ENCODE peak calls at places on chromosome 1, in eight cellular contexts. One of them, this sample, is unnamed.

GRCh38 chr1:6485937-6486250 is 5.6 kb downstream of the PLEKHG5 start:
- DNase-seq in AG10803: no peak
- DNase-seq in GM12865: no peak
- DNase-seq in AG04449: no peak
- DNase-seq in esophagus muscularis mucosa: no peak
- DNase-seq in heart right ventricle: no peak
- DNase-seq in uterus: no peak
- DNase-seq in aorta: no peak
- DNase-seq in this sample: no peak

GRCh38 chr1:110594466-110595076 is 11.6 kb downstream of the KCNA2 start:
- DNase-seq in AG10803: no peak
- DNase-seq in GM12865: peak
- DNase-seq in AG04449: no peak
- DNase-seq in esophagus muscularis mucosa: no peak
- DNase-seq in heart right ventricle: no peak
- DNase-seq in uterus: no peak
- DNase-seq in aorta: no peak
- DNase-seq in this sample: no peak

GRCh38 chr1:199422206-199422605 is 605.3 kb upstream of the NR5A2 start:
- DNase-seq in AG10803: peak
- DNase-seq in GM12865: peak
- DNase-seq in AG04449: no peak
- DNase-seq in esophagus muscularis mucosa: no peak
- DNase-seq in heart right ventricle: no peak
- DNase-seq in uterus: no peak
- DNase-seq in aorta: no peak
- DNase-seq in this sample: peak

GRCh38 chr1:163290025-163290610 is 31.6 kb upstream of the NUF2 start:
- DNase-seq in AG10803: peak
- DNase-seq in GM12865: no peak
- DNase-seq in AG04449: no peak
- DNase-seq in esophagus muscularis mucosa: no peak
- DNase-seq in heart right ventricle: no peak
- DNase-seq in uterus: no peak
- DNase-seq in aorta: no peak
- DNase-seq in this sample: peak

GRCh38 chr1:247113094-247113497 is 8.9 kb upstream of the ZNF669 start:
- DNase-seq in AG10803: peak
- DNase-seq in GM12865: no peak
- DNase-seq in AG04449: no peak
- DNase-seq in esophagus muscularis mucosa: no peak
- DNase-seq in heart right ventricle: peak
- DNase-seq in uterus: peak
- DNase-seq in aorta: no peak
- DNase-seq in this sample: no peak

GRCh38 chr1:241101622-241102021 is 255.4 kb downstream of the RGS7 start:
- DNase-seq in AG10803: no peak
- DNase-seq in GM12865: no peak
- DNase-seq in AG04449: no peak
- DNase-seq in esophagus muscularis mucosa: no peak
- DNase-seq in heart right ventricle: no peak
- DNase-seq in uterus: no peak
- DNase-seq in aorta: no peak
- DNase-seq in this sample: peak

GRCh38 chr1:63713041-63713440 is 60.8 kb upstream of the ROR1 start:
- DNase-seq in AG10803: no peak
- DNase-seq in GM12865: no peak
- DNase-seq in AG04449: no peak
- DNase-seq in esophagus muscularis mucosa: no peak
- DNase-seq in heart right ventricle: no peak
- DNase-seq in uterus: no peak
- DNase-seq in aorta: no peak
- DNase-seq in this sample: no peak

GRCh38 chr1:46490603-46491499 is 1.2 kb downstream of the DMBX1 start:
- DNase-seq in AG10803: no peak
- DNase-seq in GM12865: no peak
- DNase-seq in AG04449: no peak
- DNase-seq in esophagus muscularis mucosa: no peak
- DNase-seq in heart right ventricle: no peak
- DNase-seq in uterus: no peak
- DNase-seq in aorta: peak
- DNase-seq in this sample: no peak

GRCh38 chr1:29398431-29398830 is 162.1 kb downstream of the PTPRU start:
- DNase-seq in AG10803: peak
- DNase-seq in GM12865: no peak
- DNase-seq in AG04449: no peak
- DNase-seq in esophagus muscularis mucosa: peak
- DNase-seq in heart right ventricle: no peak
- DNase-seq in uterus: no peak
- DNase-seq in aorta: no peak
- DNase-seq in this sample: no peak

GRCh38 chr1:160953030-160953429 is 1.6 kb downstream of the ITLN2 start:
- DNase-seq in AG10803: no peak
- DNase-seq in GM12865: no peak
- DNase-seq in AG04449: no peak
- DNase-seq in esophagus muscularis mucosa: no peak
- DNase-seq in heart right ventricle: no peak
- DNase-seq in uterus: no peak
- DNase-seq in aorta: no peak
- DNase-seq in this sample: peak

GRCh38 chr1:157551694-157552693 is at the start of gene FCRL5:
- DNase-seq in AG10803: no peak
- DNase-seq in GM12865: no peak
- DNase-seq in AG04449: no peak
- DNase-seq in esophagus muscularis mucosa: no peak
- DNase-seq in heart right ventricle: no peak
- DNase-seq in uterus: no peak
- DNase-seq in aorta: no peak
- DNase-seq in this sample: no peak

GRCh38 chr1:166089804-166090203 is 77.0 kb downstream of the FAM78B start:
- DNase-seq in AG10803: no peak
- DNase-seq in GM12865: peak
- DNase-seq in AG04449: no peak
- DNase-seq in esophagus muscularis mucosa: peak
- DNase-seq in heart right ventricle: no peak
- DNase-seq in uterus: no peak
- DNase-seq in aorta: no peak
- DNase-seq in this sample: no peak

GRCh38 chr1:67771152-67771551 is 62.1 kb downstream of the GNG12 start:
- DNase-seq in AG10803: peak
- DNase-seq in GM12865: peak
- DNase-seq in AG04449: peak
- DNase-seq in esophagus muscularis mucosa: no peak
- DNase-seq in heart right ventricle: no peak
- DNase-seq in uterus: no peak
- DNase-seq in aorta: no peak
- DNase-seq in this sample: no peak

GRCh38 chr1:200856716-200857352 is 15.9 kb upstream of the GPR25 start:
- DNase-seq in AG10803: peak
- DNase-seq in GM12865: no peak
- DNase-seq in AG04449: peak
- DNase-seq in esophagus muscularis mucosa: no peak
- DNase-seq in heart right ventricle: no peak
- DNase-seq in uterus: no peak
- DNase-seq in aorta: no peak
- DNase-seq in this sample: no peak

GRCh38 chr1:2352341-2353214 is 38.8 kb downstream of the MORN1 start:
- DNase-seq in AG10803: no peak
- DNase-seq in GM12865: no peak
- DNase-seq in AG04449: no peak
- DNase-seq in esophagus muscularis mucosa: no peak
- DNase-seq in heart right ventricle: peak
- DNase-seq in uterus: no peak
- DNase-seq in aorta: peak
- DNase-seq in this sample: no peak

GRCh38 chr1:56509713-56510641 is 69.4 kb downstream of the PLPP3 start:
- DNase-seq in AG10803: no peak
- DNase-seq in GM12865: no peak
- DNase-seq in AG04449: no peak
- DNase-seq in esophagus muscularis mucosa: no peak
- DNase-seq in heart right ventricle: no peak
- DNase-seq in uterus: no peak
- DNase-seq in aorta: no peak
- DNase-seq in this sample: no peak

GRCh38 chr1:228337711-228338520 is 68.7 kb downstream of the TRIM11 start:
- DNase-seq in AG10803: no peak
- DNase-seq in GM12865: no peak
- DNase-seq in AG04449: no peak
- DNase-seq in esophagus muscularis mucosa: no peak
- DNase-seq in heart right ventricle: peak
- DNase-seq in uterus: peak
- DNase-seq in aorta: peak
- DNase-seq in this sample: no peak

GRCh38 chr1:21509351-21510112 is at the start of gene ALPL:
- DNase-seq in AG10803: no peak
- DNase-seq in GM12865: no peak
- DNase-seq in AG04449: no peak
- DNase-seq in esophagus muscularis mucosa: no peak
- DNase-seq in heart right ventricle: peak
- DNase-seq in uterus: no peak
- DNase-seq in aorta: no peak
- DNase-seq in this sample: no peak

GRCh38 chr1:21511579-21512522 is 2.6 kb downstream of the ALPL start:
- DNase-seq in AG10803: peak
- DNase-seq in GM12865: no peak
- DNase-seq in AG04449: peak
- DNase-seq in esophagus muscularis mucosa: no peak
- DNase-seq in heart right ventricle: peak
- DNase-seq in uterus: no peak
- DNase-seq in aorta: peak
- DNase-seq in this sample: peak

GRCh38 chr1:21508580-21509350 is 458 bp upstream of the ALPL start:
- DNase-seq in AG10803: peak
- DNase-seq in GM12865: peak
- DNase-seq in AG04449: no peak
- DNase-seq in esophagus muscularis mucosa: no peak
- DNase-seq in heart right ventricle: peak
- DNase-seq in uterus: no peak
- DNase-seq in aorta: peak
- DNase-seq in this sample: peak

GRCh38 chr1:21510885-21511578 is 1.8 kb downstream of the ALPL start:
- DNase-seq in AG10803: peak
- DNase-seq in GM12865: no peak
- DNase-seq in AG04449: no peak
- DNase-seq in esophagus muscularis mucosa: no peak
- DNase-seq in heart right ventricle: no peak
- DNase-seq in uterus: no peak
- DNase-seq in aorta: no peak
- DNase-seq in this sample: no peak

DNA sequence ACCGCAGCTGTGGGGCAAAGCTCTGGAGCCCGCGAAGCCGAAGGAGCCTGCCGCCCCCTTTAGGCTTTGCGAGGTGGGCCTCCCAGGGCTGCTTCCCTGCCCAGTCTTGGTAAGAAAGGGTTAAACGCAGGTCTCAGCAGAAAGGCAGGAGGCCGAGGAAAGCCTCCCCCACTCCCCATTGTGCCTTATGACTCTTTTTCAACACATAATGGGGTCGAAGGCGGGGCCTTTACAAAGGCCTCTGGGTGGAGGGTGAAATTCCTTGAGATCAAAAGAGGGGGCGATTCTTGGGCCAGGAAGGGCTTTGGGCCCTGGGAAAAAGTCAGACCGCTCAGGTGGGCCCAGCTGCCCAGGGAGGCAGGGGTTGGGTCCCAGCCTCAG is 880 bp downstream of the ALPL start:
- DNase-seq in AG10803: no peak
- DNase-seq in GM12865: no peak
- DNase-seq in AG04449: no peak
- DNase-seq in esophagus muscularis mucosa: no peak
- DNase-seq in heart right ventricle: no peak
- DNase-seq in uterus: no peak
- DNase-seq in aorta: no peak
- DNase-seq in this sample: no peak
- H3K4me3 ChIP-seq in AG10803: no peak
- H3K4me3 ChIP-seq in GM12865: no peak
- H3K4me3 ChIP-seq in AG04449: no peak
- H3K4me3 ChIP-seq in esophagus muscularis mucosa: no peak
- H3K4me3 ChIP-seq in heart right ventricle: peak
- H3K4me3 ChIP-seq in uterus: no peak
- H3K4me3 ChIP-seq in aorta: no peak
- H3K4me3 ChIP-seq in this sample: no peak

GRCh38 chr1:107867422-107867821 is 97.6 kb downstream of the VAV3 start:
- DNase-seq in AG10803: no peak
- DNase-seq in GM12865: no peak
- DNase-seq in AG04449: no peak
- DNase-seq in esophagus muscularis mucosa: no peak
- DNase-seq in heart right ventricle: no peak
- DNase-seq in uterus: no peak
- DNase-seq in aorta: no peak
- DNase-seq in this sample: no peak
- H3K4me3 ChIP-seq in AG10803: no peak
- H3K4me3 ChIP-seq in GM12865: no peak
- H3K4me3 ChIP-seq in AG04449: no peak
- H3K4me3 ChIP-seq in esophagus muscularis mucosa: no peak
- H3K4me3 ChIP-seq in heart right ventricle: no peak
- H3K4me3 ChIP-seq in uterus: no peak
- H3K4me3 ChIP-seq in aorta: no peak
- H3K4me3 ChIP-seq in this sample: no peak

DNA sequence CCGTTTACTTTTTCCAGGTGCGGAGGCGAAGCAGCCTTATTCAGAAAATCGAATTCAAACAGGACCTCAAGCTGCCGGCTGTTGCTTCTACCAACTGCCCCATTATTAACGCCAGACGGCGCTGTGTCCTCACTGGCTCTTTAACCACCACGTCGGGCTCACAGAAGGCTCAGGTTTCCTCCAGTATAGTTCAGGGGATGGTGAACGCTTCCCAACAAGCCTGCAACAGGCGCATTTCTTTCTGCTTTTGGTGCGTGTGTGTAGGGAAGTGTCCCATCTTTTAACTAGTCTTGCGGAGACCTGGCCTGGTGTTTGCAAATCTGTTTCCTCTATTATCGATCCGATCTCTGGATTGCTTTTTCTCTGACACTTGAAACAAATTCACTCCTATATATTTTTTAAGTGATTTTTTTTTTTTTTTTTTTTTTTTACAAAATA is 791 bp upstream of the STUM start:
- DNase-seq in AG10803: peak
- DNase-seq in GM12865: peak
- DNase-seq in AG04449: peak
- DNase-seq in esophagus muscularis mucosa: no peak
- DNase-seq in heart right ventricle: peak
- DNase-seq in uterus: peak
- DNase-seq in aorta: peak
- DNase-seq in this sample: peak
- H3K4me3 ChIP-seq in AG10803: no peak
- H3K4me3 ChIP-seq in GM12865: no peak
- H3K4me3 ChIP-seq in AG04449: no peak
- H3K4me3 ChIP-seq in esophagus muscularis mucosa: peak
- H3K4me3 ChIP-seq in heart right ventricle: peak
- H3K4me3 ChIP-seq in uterus: peak
- H3K4me3 ChIP-seq in aorta: no peak
- H3K4me3 ChIP-seq in this sample: no peak

DNA sequence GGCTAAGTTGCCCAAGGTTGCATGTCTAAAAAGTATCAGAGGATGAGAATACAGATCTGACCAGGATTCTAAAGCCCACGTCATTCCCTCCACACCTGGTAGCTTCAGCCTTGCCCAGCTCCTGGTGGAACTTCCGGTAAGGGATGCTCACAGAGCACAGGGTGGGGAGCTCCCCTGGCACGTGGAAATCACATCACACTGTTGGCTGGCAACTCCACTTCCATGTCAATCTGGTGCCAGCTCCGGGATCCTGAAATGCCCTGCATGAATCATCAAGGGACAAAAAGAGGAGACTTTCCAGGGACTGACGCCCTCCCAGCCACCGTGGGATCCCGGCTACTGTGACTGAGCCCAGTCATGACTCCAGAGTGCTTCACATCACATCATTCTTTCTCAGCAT is 12.4 kb upstream of the BCAR3 start:
- DNase-seq in AG10803: no peak
- DNase-seq in GM12865: no peak
- DNase-seq in AG04449: no peak
- DNase-seq in esophagus muscularis mucosa: no peak
- DNase-seq in heart right ventricle: no peak
- DNase-seq in uterus: no peak
- DNase-seq in aorta: peak
- DNase-seq in this sample: no peak
- H3K4me3 ChIP-seq in AG10803: no peak
- H3K4me3 ChIP-seq in GM12865: no peak
- H3K4me3 ChIP-seq in AG04449: no peak
- H3K4me3 ChIP-seq in esophagus muscularis mucosa: no peak
- H3K4me3 ChIP-seq in heart right ventricle: no peak
- H3K4me3 ChIP-seq in uterus: no peak
- H3K4me3 ChIP-seq in aorta: no peak
- H3K4me3 ChIP-seq in this sample: no peak